ENCODE peak calls at places on chromosomes 13 and 19, in seven cellular contexts. One of them, this sample, is unnamed.

GRCh38 chr19:49145485-49146407 is 9.4 kb downstream of the HRC start:
- DNase-seq in foreskin fibroblast: peak; percentile 58
- DNase-seq in GM23248: peak; percentile 76
- DNase-seq in T-helper 1 cell: peak; percentile 70
- DNase-seq in left ventricle myocardium inferior: peak; percentile 84
- DNase-seq in activated T-cell treated with anti-CD3 and anti-CD28 coated beads for 1 hour: peak; percentile 79
- DNase-seq in substantia nigra: peak; percentile 84
- DNase-seq in this sample: peak; percentile 38

GRCh38 chr19:30448386-30449130 is 76.4 kb downstream of the ZNF536 start:
- DNase-seq in T-helper 1 cell: no peak
- DNase-seq in activated T-cell treated with anti-CD3 and anti-CD28 coated beads for 1 hour: no peak
- DNase-seq in foreskin fibroblast: no peak
- DNase-seq in substantia nigra: no peak
- DNase-seq in left ventricle myocardium inferior: no peak
- DNase-seq in GM23248: peak; percentile 5
- DNase-seq in this sample: no peak

GRCh38 chr19:46141421-46141820 is 6.6 kb upstream of the IGFL2 start:
- DNase-seq in substantia nigra: no peak
- DNase-seq in activated T-cell treated with anti-CD3 and anti-CD28 coated beads for 1 hour: no peak
- DNase-seq in GM23248: no peak
- DNase-seq in T-helper 1 cell: no peak
- DNase-seq in left ventricle myocardium inferior: no peak
- DNase-seq in foreskin fibroblast: no peak
- DNase-seq in this sample: no peak

GRCh38 chr13:111859361-111860105 is 207.4 kb upstream of the SOX1 start:
- DNase-seq in GM23248: no peak
- DNase-seq in foreskin fibroblast: no peak
- DNase-seq in T-helper 1 cell: no peak
- DNase-seq in activated T-cell treated with anti-CD3 and anti-CD28 coated beads for 1 hour: no peak
- DNase-seq in left ventricle myocardium inferior: no peak
- DNase-seq in substantia nigra: no peak
- DNase-seq in this sample: no peak

GRCh38 chr13:66665991-66666390 is 564.1 kb downstream of the PCDH9 start:
- DNase-seq in GM23248: peak; percentile 12
- DNase-seq in activated T-cell treated with anti-CD3 and anti-CD28 coated beads for 1 hour: no peak
- DNase-seq in substantia nigra: peak; percentile 13
- DNase-seq in left ventricle myocardium inferior: peak; percentile 13
- DNase-seq in foreskin fibroblast: peak; percentile 87
- DNase-seq in T-helper 1 cell: no peak
- DNase-seq in this sample: no peak

GRCh38 chr13:73223372-73223781 is 164.6 kb downstream of the KLF5 start:
- DNase-seq in foreskin fibroblast: no peak
- DNase-seq in left ventricle myocardium inferior: no peak
- DNase-seq in T-helper 1 cell: peak; percentile 54
- DNase-seq in activated T-cell treated with anti-CD3 and anti-CD28 coated beads for 1 hour: no peak
- DNase-seq in GM23248: no peak
- DNase-seq in substantia nigra: no peak
- DNase-seq in this sample: no peak

GRCh38 chr19:1166872-1167573 is 7.0 kb downstream of the SBNO2 start:
- DNase-seq in GM23248: no peak
- DNase-seq in foreskin fibroblast: no peak
- DNase-seq in T-helper 1 cell: no peak
- DNase-seq in activated T-cell treated with anti-CD3 and anti-CD28 coated beads for 1 hour: no peak
- DNase-seq in substantia nigra: no peak
- DNase-seq in left ventricle myocardium inferior: no peak
- DNase-seq in this sample: no peak

GRCh38 chr13:45728759-45729158 is 26.6 kb downstream of the CBY2 start:
- DNase-seq in foreskin fibroblast: no peak
- DNase-seq in T-helper 1 cell: no peak
- DNase-seq in left ventricle myocardium inferior: no peak
- DNase-seq in substantia nigra: no peak
- DNase-seq in GM23248: peak; percentile 9
- DNase-seq in activated T-cell treated with anti-CD3 and anti-CD28 coated beads for 1 hour: no peak
- DNase-seq in this sample: peak; percentile 4

GRCh38 chr13:114275309-114275708 is 6.1 kb upstream of the UPF3A start:
- DNase-seq in GM23248: peak; percentile 28
- DNase-seq in substantia nigra: no peak
- DNase-seq in foreskin fibroblast: no peak
- DNase-seq in T-helper 1 cell: no peak
- DNase-seq in activated T-cell treated with anti-CD3 and anti-CD28 coated beads for 1 hour: no peak
- DNase-seq in left ventricle myocardium inferior: no peak
- DNase-seq in this sample: no peak

GRCh38 chr13:112693831-112694497 is 4.1 kb downstream of the ATP11A start:
- DNase-seq in GM23248: peak; percentile 88
- DNase-seq in left ventricle myocardium inferior: no peak
- DNase-seq in activated T-cell treated with anti-CD3 and anti-CD28 coated beads for 1 hour: no peak
- DNase-seq in T-helper 1 cell: no peak
- DNase-seq in substantia nigra: no peak
- DNase-seq in foreskin fibroblast: peak; percentile 75
- DNase-seq in this sample: no peak

GRCh38 chr19:43765109-43765876 is 10.5 kb upstream of the SMG9 start:
- DNase-seq in T-helper 1 cell: peak; percentile 94
- DNase-seq in left ventricle myocardium inferior: no peak
- DNase-seq in activated T-cell treated with anti-CD3 and anti-CD28 coated beads for 1 hour: peak; percentile 48
- DNase-seq in substantia nigra: no peak
- DNase-seq in GM23248: peak; percentile 99
- DNase-seq in foreskin fibroblast: peak; percentile 97
- DNase-seq in this sample: no peak

GRCh38 chr13:80131204-80131603 is 209.7 kb downstream of the SPRY2 start:
- DNase-seq in T-helper 1 cell: no peak
- DNase-seq in GM23248: peak; percentile 80
- DNase-seq in left ventricle myocardium inferior: peak; percentile 86
- DNase-seq in foreskin fibroblast: peak; percentile 69
- DNase-seq in activated T-cell treated with anti-CD3 and anti-CD28 coated beads for 1 hour: no peak
- DNase-seq in substantia nigra: peak; percentile 70
- DNase-seq in this sample: no peak

GRCh38 chr19:958967-959685 is 25.0 kb upstream of the WDR18 start:
- DNase-seq in substantia nigra: no peak
- DNase-seq in activated T-cell treated with anti-CD3 and anti-CD28 coated beads for 1 hour: no peak
- DNase-seq in left ventricle myocardium inferior: no peak
- DNase-seq in foreskin fibroblast: no peak
- DNase-seq in GM23248: peak; percentile 67
- DNase-seq in T-helper 1 cell: no peak
- DNase-seq in this sample: no peak

GRCh38 chr19:3062165-3063105 is at the start of gene TLE5:
- DNase-seq in substantia nigra: peak; percentile 23
- DNase-seq in T-helper 1 cell: peak; percentile 60
- DNase-seq in left ventricle myocardium inferior: peak; percentile 78
- DNase-seq in activated T-cell treated with anti-CD3 and anti-CD28 coated beads for 1 hour: peak; percentile 65
- DNase-seq in foreskin fibroblast: peak; percentile 52
- DNase-seq in GM23248: peak; percentile 79
- DNase-seq in this sample: peak; percentile 39

GRCh38 chr19:23901360-23901759 is 13.3 kb upstream of the ZNF726 start:
- DNase-seq in left ventricle myocardium inferior: no peak
- DNase-seq in substantia nigra: no peak
- DNase-seq in activated T-cell treated with anti-CD3 and anti-CD28 coated beads for 1 hour: no peak
- DNase-seq in T-helper 1 cell: no peak
- DNase-seq in foreskin fibroblast: no peak
- DNase-seq in GM23248: no peak
- DNase-seq in this sample: no peak